ENCODE peak calls at places on chromosome 22, in six cellular contexts. Y is right lobe of liver; R is CD4-positive, CD25-positive, alpha-beta regulatory T cell; A is cardiac muscle cell; K is NCI-H2029; Z is HFFc6. U is an unnamed sample.

GRCh38 chr22:26711205-26711958 is 54.0 kb downstream of the MIAT start:
- DNase-seq in Y (no peak), R (no peak), A (peak), K (no peak), Z (no peak), U (no peak)

GRCh38 chr22:43313497-43314474 is 29.4 kb downstream of the SCUBE1 start:
- DNase-seq in Y (no peak), R (no peak), A (peak), K (no peak), Z (no peak), U (peak)

GRCh38 chr22:24333301-24333700 is 62.7 kb downstream of the SPECC1L start:
- DNase-seq in Y (no peak), R (no peak), A (no peak), K (no peak), Z (peak), U (no peak)

GRCh38 chr22:50010676-50011446 is 1.7 kb downstream of the IL17REL start:
- DNase-seq in Y (no peak), R (peak), A (no peak), K (no peak), Z (no peak), U (peak)

GRCh38 chr22:38317237-38317994 is at the start of gene CSNK1E:
- DNase-seq in Y (peak), R (peak), A (peak), K (peak), Z (no peak), U (peak)

GRCh38 chr22:42172385-42173172 is 42.0 kb upstream of the CYP2D6 start:
- DNase-seq in Y (peak), R (no peak), A (peak), K (no peak), Z (peak), U (no peak)

GRCh38 chr22:17384612-17385345 is 15.5 kb downstream of the CECR2 start:
- DNase-seq in Y (no peak), R (no peak), A (no peak), K (no peak), Z (no peak), U (no peak)

GRCh38 chr22:25167082-25167481 is 32.6 kb upstream of the CRYBB3 start:
- DNase-seq in Y (peak), R (no peak), A (no peak), K (no peak), Z (no peak), U (no peak)

GRCh38 chr22:39383841-39384625 is 15.5 kb upstream of the TAB1 start:
- DNase-seq in Y (no peak), R (no peak), A (no peak), K (no peak), Z (peak), U (no peak)

GRCh38 chr22:36528336-36528735 is 630 bp downstream of the EIF3D start:
- DNase-seq in Y (no peak), R (no peak), A (peak), K (no peak), Z (no peak), U (no peak)

GRCh38 chr22:50403701-50404101 is 60.6 kb downstream of the PPP6R2 start:
- DNase-seq in Y (peak), R (no peak), A (peak), K (peak), Z (no peak), U (peak)

GRCh38 chr22:35319244-35319985 is 19.7 kb downstream of the TOM1 start:
- DNase-seq in Y (no peak), R (no peak), A (no peak), K (no peak), Z (no peak), U (no peak)